ENCODE peak calls at places on chromosomes 12 and 14, in eight cellular contexts. B is A549, Z is esophagus squamous epithelium, M is body of pancreas, F is stomach, U is Peyer's patch, S is adrenal gland, T is heart left ventricle. D is an unnamed sample.

GRCh38 chr14:103257211-103257962 is 76.7 kb upstream of the EIF5 start:
- DNase-seq in B (peak), Z (no peak), T (no peak), M (no peak), U (no peak), F (no peak), S (no peak), D (no peak)

GRCh38 chr12:46304080-46304479 is 35.2 kb upstream of the SLC38A1 start:
- DNase-seq in Z (no peak), U (no peak), F (no peak), S (no peak), M (no peak), B (no peak), T (no peak), D (no peak)

GRCh38 chr12:49985981-49986380 is 13.2 kb downstream of the AQP6 start:
- DNase-seq in T (no peak), F (no peak), S (no peak), B (no peak), U (no peak), M (no peak), Z (no peak), D (no peak)

GRCh38 chr14:106218189-106218588 is 691.8 kb downstream of the TMEM121 start:
- DNase-seq in T (no peak), F (no peak), B (no peak), S (no peak), M (no peak), U (no peak), Z (no peak), D (no peak)

GRCh38 chr12:113174461-113175384 is 10.6 kb downstream of the DDX54 start:
- DNase-seq in F (peak), B (peak), M (peak), S (peak), T (peak), Z (no peak), U (peak), D (peak)

GRCh38 chr12:48184549-48184922 is 1.1 kb downstream of the CCDC184 start:
- DNase-seq in U (no peak), F (no peak), T (no peak), Z (no peak), S (no peak), M (no peak), B (no peak), D (no peak)

GRCh38 chr14:34222867-34223266 is 239.2 kb downstream of the SPTSSA start:
- DNase-seq in M (no peak), U (no peak), T (no peak), F (no peak), S (no peak), B (no peak), Z (no peak), D (no peak)

GRCh38 chr12:116490481-116490880 is 68.7 kb upstream of the MAP1LC3B2 start:
- DNase-seq in U (no peak), F (no peak), Z (no peak), M (no peak), S (no peak), T (no peak), B (no peak), D (no peak)

GRCh38 chr12:113050808-113051207 is 5.7 kb upstream of the DTX1 start:
- DNase-seq in T (no peak), U (peak), F (no peak), Z (no peak), S (no peak), B (no peak), M (no peak), D (no peak)

GRCh38 chr14:54219281-54220121 is 177.3 kb upstream of the CDKN3 start:
- DNase-seq in Z (no peak), F (no peak), U (no peak), T (no peak), M (no peak), S (no peak), B (no peak), D (no peak)

GRCh38 chr12:76927170-76927784 is 48.5 kb upstream of the CSRP2 start:
- DNase-seq in S (peak), Z (no peak), F (peak), U (no peak), B (peak), M (peak), T (no peak), D (no peak)

GRCh38 chr12:38906482-38907170 is 1.2 kb upstream of the CPNE8 start:
- DNase-seq in T (peak), M (peak), F (peak), S (peak), B (peak), U (peak), Z (peak), D (peak)
- TF ChIP-seq POLR2A in T (no peak), M (peak), F (no peak), S (peak), B (peak), U (no peak), Z (no peak), D (peak)

GRCh38 chr14:100417466-100417865 is 94.3 kb downstream of the SLC25A47 start:
- DNase-seq in T (no peak), U (no peak), B (peak), Z (no peak), F (peak), S (peak), M (peak), D (peak)

GRCh38 chr14:100416921-100417451 is 93.8 kb downstream of the SLC25A47 start:
- DNase-seq in F (no peak), S (no peak), U (no peak), B (peak), M (no peak), T (no peak), Z (no peak), D (no peak)

GRCh38 chr14:100421756-100422470 is 98.8 kb downstream of the SLC25A47 start:
- DNase-seq in U (no peak), M (no peak), Z (no peak), S (no peak), T (no peak), F (no peak), B (no peak), D (no peak)

GRCh38 chr14:100422556-100423420 is 99.6 kb downstream of the SLC25A47 start:
- DNase-seq in M (no peak), B (no peak), T (no peak), U (no peak), S (no peak), F (no peak), Z (no peak), D (no peak)

DNA sequence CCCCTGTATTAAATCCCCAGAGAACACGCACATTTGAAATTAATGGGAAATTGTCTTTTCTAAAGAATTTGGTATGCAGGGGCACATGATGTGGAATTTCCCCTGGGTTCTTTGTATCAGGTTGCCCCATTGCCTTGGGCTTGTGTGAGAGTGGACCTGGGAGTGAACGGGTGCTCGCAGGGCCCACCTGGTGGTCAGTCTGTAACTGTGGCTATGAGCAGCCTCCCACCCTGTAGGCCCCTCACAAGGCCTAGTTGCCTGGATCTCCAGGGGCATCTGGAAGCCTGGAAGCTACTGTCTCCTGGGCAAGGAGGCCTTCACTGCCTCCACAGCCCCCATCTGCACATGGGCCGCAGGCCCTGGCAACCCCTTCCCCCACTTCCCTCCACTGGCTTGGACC is 96.7 kb downstream of the SLC25A47 start:
- DNase-seq in F (no peak), U (no peak), T (no peak), B (no peak), S (no peak), M (no peak), Z (no peak), D (no peak)
- TF ChIP-seq CTCF in F (no peak), U (no peak), T (no peak), B (no peak), S (no peak), M (no peak), Z (no peak), D (no peak)

DNA sequence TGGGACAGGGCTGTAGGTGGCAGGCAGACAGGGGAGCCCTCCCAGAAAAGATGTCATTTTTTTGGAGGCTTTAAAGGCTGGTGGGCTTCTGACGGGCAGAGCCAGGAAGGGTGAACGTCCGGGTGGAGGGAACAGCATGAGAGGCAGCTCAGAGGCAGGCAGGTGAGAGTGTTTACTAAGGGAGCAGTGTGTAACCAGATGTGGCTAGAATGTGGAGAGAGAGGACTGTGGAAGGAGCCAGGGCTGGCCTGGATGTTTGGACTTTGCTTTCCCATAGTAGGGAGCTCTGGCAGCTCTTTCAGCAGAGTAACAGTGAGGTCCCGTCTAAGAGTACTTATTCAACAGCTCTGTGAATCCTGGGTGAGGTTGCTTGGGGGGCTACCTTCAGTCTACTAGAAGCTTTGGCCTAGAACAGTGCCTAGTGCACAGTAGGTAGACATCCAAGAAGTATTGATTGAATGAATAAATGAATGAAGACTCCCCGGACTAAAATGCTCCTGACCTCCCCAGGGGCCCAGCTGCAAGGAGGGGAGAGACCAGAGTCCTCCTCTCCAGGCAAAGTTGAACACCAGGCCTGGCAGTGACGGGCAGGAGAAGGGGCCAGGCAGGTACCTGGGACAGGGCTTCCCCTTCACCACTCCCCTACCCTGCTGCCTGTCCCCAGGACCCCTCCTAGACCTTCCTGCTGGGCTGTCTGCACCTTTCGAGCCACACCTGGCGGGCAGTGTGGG is 8.6 kb downstream of the FAM222A start:
- DNase-seq in T (peak), M (no peak), F (no peak), Z (no peak), B (no peak), U (no peak), S (peak), D (no peak)
- H3K27ac ChIP-seq in T (peak), M (peak), F (no peak), Z (no peak), B (no peak), U (no peak), S (peak), D (no peak)

GRCh38 chr14:21071225-21072041 is 1.3 kb downstream of the ARHGEF40 start:
- DNase-seq in F (peak), Z (no peak), S (peak), M (peak), B (peak), U (peak), T (peak), D (peak)
- TF ChIP-seq POLR2A in F (no peak), Z (no peak), S (no peak), M (peak), B (no peak), U (no peak), T (no peak), D (peak)

GRCh38 chr12:111427417-111428074 is 21.8 kb downstream of the SH2B3 start:
- DNase-seq in T (peak), S (peak), M (no peak), F (no peak), U (no peak), B (no peak), Z (no peak), D (no peak)

GRCh38 chr12:111425655-111426054 is 19.9 kb downstream of the SH2B3 start:
- DNase-seq in B (no peak), S (no peak), U (no peak), T (peak), F (no peak), Z (no peak), M (no peak), D (no peak)

GRCh38 chr12:111426341-111427185 is 20.8 kb downstream of the SH2B3 start:
- DNase-seq in U (no peak), T (peak), M (no peak), F (no peak), S (no peak), B (no peak), Z (no peak), D (no peak)

GRCh38 chr12:111424189-111424792 is 18.6 kb downstream of the SH2B3 start:
- DNase-seq in U (no peak), B (no peak), S (no peak), T (peak), Z (no peak), F (no peak), M (no peak), D (no peak)

GRCh38 chr12:111424793-111425251 is 19.1 kb downstream of the SH2B3 start:
- DNase-seq in T (no peak), M (no peak), Z (no peak), F (no peak), S (no peak), B (no peak), U (no peak), D (no peak)
- TF ChIP-seq CTCF in T (no peak), M (no peak), Z (no peak), F (no peak), S (no peak), B (no peak), U (no peak), D (no peak)

GRCh38 chr12:96063046-96063445 is 27.7 kb upstream of the LTA4H start:
- DNase-seq in F (no peak), Z (no peak), B (peak), T (no peak), M (no peak), S (no peak), U (no peak), D (no peak)
- H3K27ac ChIP-seq in F (no peak), Z (no peak), B (no peak), T (no peak), M (no peak), S (no peak), U (no peak), D (no peak)

D was measured in uterus.